ENCODE peak calls at places on chromosomes 3 and 15, in nine cellular contexts. O is breast epithelium; U is osteoblast; R is lower lobe of right lung; L is thyroid gland; P is dorsolateral prefrontal cortex; D is keratinocyte; S is AG04450; X is CD8-positive, alpha-beta T cell. B is an unnamed sample.
A peak's percentile ranks its signal among the peaks of the same experiment; 100 is the strongest.

GRCh38 chr3:43210049-43211027 is 76.0 kb upstream of the SNRK start:
- DNase-seq in O (no peak), U (no peak), R (no peak), L (no peak), P (no peak), D (no peak), S (no peak), X (no peak), B (no peak)

GRCh38 chr3:72299823-72300222 is 514.9 kb upstream of the PROK2 start:
- DNase-seq in O (no peak), U (no peak), R (no peak), L (no peak), P (no peak), D (peak; percentile 5), S (no peak), X (no peak), B (no peak)

GRCh38 chr3:177385186-177385585 is 187.9 kb upstream of the TBL1XR1 start:
- DNase-seq in O (no peak), U (no peak), R (no peak), L (no peak), P (no peak), D (no peak), S (no peak), X (no peak), B (no peak)

GRCh38 chr3:35385271-35385670 is 254.1 kb upstream of the ARPP21 start:
- DNase-seq in O (no peak), U (no peak), R (no peak), L (no peak), P (no peak), D (no peak), S (no peak), X (no peak), B (no peak)

GRCh38 chr15:56207092-56207491 is 36.6 kb downstream of the RFX7 start:
- DNase-seq in O (no peak), U (no peak), R (no peak), L (no peak), P (no peak), D (no peak), S (no peak), X (no peak), B (no peak)

GRCh38 chr15:77851696-77852095 is 219.0 kb upstream of the LINGO1 start:
- DNase-seq in O (no peak), U (no peak), R (peak; percentile 39), L (peak; percentile 86), P (peak; percentile 14), D (no peak), S (no peak), X (no peak), B (peak; percentile 81)

GRCh38 chr3:10983219-10983916 is 9.2 kb upstream of the SLC6A1 start:
- DNase-seq in O (no peak), U (peak; percentile 94), R (no peak), L (peak; percentile 40), P (no peak), D (no peak), S (no peak), X (no peak), B (no peak)

GRCh38 chr15:99291643-99292042 is 40.4 kb downstream of the LRRC28 start:
- DNase-seq in O (no peak), U (no peak), R (no peak), L (no peak), P (no peak), D (no peak), S (no peak), X (no peak), B (no peak)

GRCh38 chr3:184171562-184171961 is 3.1 kb upstream of the AP2M1 start:
- DNase-seq in O (no peak), U (peak; percentile 99), R (no peak), L (no peak), P (no peak), D (no peak), S (no peak), X (no peak), B (no peak)

GRCh38 chr15:68379759-68380290 is 52.1 kb downstream of the ITGA11 start:
- DNase-seq in O (no peak), U (no peak), R (no peak), L (no peak), P (no peak), D (no peak), S (peak; percentile 61), X (no peak), B (no peak)

GRCh38 chr3:81299486-81299885 is 462.0 kb downstream of the GBE1 start:
- DNase-seq in O (no peak), U (no peak), R (no peak), L (no peak), P (no peak), D (no peak), S (no peak), X (no peak), B (no peak)
- H3K27ac ChIP-seq in O (no peak overlapping the region), U (no peak overlapping the region), R (no peak overlapping the region), L (no peak overlapping the region), P (no peak overlapping the region), D (no peak overlapping the region), S (no peak overlapping the region), X (no peak overlapping the region), B (no peak overlapping the region)

DNA sequence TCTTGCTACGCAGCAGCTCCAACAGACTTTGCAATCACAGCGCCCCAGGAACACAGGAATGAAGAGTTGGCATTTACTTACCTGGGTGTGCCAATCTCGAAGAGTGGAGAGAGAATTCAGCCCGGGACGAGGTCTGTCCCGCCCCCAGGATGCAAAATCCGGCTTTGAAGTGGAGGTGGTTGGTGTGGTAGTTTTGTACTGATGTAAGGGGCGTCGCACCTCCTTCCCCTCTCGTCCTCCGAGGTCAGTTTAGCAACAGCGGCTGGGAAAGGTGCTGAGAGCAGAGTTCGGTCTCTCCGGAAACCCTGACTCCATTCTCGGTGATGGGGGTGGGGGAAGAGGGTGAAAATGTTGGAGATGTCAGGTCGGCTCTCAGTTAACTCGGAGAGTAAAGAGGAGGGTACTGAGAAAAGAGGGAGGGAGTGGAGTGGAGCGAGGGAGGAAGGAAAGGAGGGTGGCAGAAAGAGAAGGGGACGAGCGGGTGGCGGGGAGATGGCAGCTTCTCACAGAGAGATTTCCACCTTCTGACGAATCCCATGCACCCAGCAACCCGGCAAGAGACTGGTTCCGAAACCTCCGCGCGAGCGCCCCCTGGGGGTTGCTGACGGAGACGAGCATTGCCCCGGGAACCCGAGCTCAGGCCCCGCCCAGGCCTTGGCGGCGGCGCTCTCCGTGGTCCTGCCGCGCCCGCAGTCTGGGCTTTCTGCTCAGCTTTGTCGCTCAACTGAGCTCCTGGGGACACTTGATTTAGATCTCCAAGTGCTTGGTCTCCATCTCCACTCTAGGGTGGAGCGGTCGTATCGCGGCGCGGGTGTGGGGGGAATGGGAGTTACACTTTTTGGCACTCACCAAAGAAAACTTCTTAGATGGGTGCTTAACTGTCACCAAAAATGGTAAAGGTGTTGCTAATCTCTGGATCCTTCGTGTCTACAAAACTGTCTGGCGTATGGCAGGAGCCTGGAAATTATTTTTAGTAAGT is at the start of gene CPNE4:
- DNase-seq in O (peak; percentile 78), U (peak; percentile 94), R (peak; percentile 87), L (peak; percentile 89), P (peak; percentile 83), D (peak; percentile 28), S (peak; percentile 21), X (peak; percentile 11), B (peak; percentile 88)
- TF ChIP-seq CTCF in O (no peak), U (peak; percentile 86), R (peak; percentile 70), L (peak; percentile 75), P (peak; percentile 88), D (peak; percentile 80), S (peak; percentile 85), X (no peak), B (peak; percentile 62)

GRCh38 chr3:49900491-49901153 is 3.1 kb downstream of the MST1R start:
- DNase-seq in O (peak; percentile 88), U (peak; percentile 99), R (peak; percentile 86), L (peak; percentile 87), P (no peak), D (peak; percentile 99), S (no peak), X (no peak), B (peak; percentile 93)

GRCh38 chr3:49902511-49903345 is 945 bp downstream of the MST1R start:
- DNase-seq in O (no peak), U (peak; percentile 85), R (no peak), L (peak; percentile 5), P (no peak), D (no peak), S (no peak), X (no peak), B (no peak)

GRCh38 chr3:49899815-49900214 is 3.9 kb downstream of the MST1R start:
- DNase-seq in O (no peak), U (peak; percentile 69), R (no peak), L (no peak), P (no peak), D (no peak), S (no peak), X (no peak), B (no peak)

GRCh38 chr3:49903451-49904424 is at the start of gene MST1R:
- DNase-seq in O (peak; percentile 83), U (peak; percentile 90), R (peak; percentile 92), L (peak; percentile 93), P (no peak), D (peak; percentile 91), S (no peak), X (peak; percentile 75), B (peak; percentile 95)

GRCh38 chr3:49901351-49902339 is 2.0 kb downstream of the MST1R start:
- DNase-seq in O (no peak), U (peak; percentile 82), R (no peak), L (no peak), P (no peak), D (no peak), S (no peak), X (no peak), B (no peak)
- H3K27ac ChIP-seq in O (peak overlapping the region; percentile 90), U (no peak overlapping the region), R (peak overlapping the region; percentile 81), L (peak overlapping the region; percentile 68), P (no peak overlapping the region), D (peak overlapping the region; percentile 97), S (no peak overlapping the region), X (no peak overlapping the region), B (peak overlapping the region; percentile 65)

GRCh38 chr3:31559872-31560534 is 27.3 kb downstream of the STT3B start:
- DNase-seq in O (no peak), U (no peak), R (no peak), L (no peak), P (no peak), D (no peak), S (no peak), X (no peak), B (no peak)

GRCh38 chr3:31565288-31565687 is 32.6 kb downstream of the STT3B start:
- DNase-seq in O (no peak), U (no peak), R (no peak), L (no peak), P (no peak), D (no peak), S (no peak), X (no peak), B (no peak)

GRCh38 chr3:31567036-31567435 is 34.3 kb downstream of the STT3B start:
- DNase-seq in O (no peak), U (no peak), R (no peak), L (no peak), P (no peak), D (no peak), S (no peak), X (no peak), B (no peak)

GRCh38 chr3:31561891-31562290 is 29.2 kb downstream of the STT3B start:
- DNase-seq in O (no peak), U (no peak), R (no peak), L (no peak), P (no peak), D (no peak), S (no peak), X (no peak), B (peak; percentile 54)

DNA sequence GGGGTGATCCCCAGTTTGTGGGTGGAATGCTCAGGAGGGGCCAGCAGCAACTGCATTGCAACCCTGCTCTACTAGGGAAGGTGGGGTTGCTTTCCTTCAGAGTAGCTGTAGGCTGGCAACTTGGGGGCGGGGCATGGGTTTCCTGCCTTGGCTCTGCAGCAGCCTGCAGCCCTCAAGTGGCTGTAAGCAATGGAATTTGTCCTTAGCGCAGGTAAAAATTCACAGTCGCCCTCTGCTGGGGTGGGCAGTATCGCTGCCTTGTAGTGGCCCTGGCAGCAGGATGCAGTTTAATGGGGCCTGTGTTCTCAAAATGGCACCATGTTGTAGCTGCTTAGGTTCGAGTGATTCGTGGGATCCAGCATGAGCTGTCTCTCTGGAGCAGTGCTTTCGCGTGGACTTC is 29.8 kb downstream of the STT3B start:
- DNase-seq in O (no peak), U (no peak), R (peak; percentile 53), L (no peak), P (no peak), D (no peak), S (no peak), X (peak; percentile 27), B (no peak)
- TF ChIP-seq CTCF in O (no peak), U (no peak), R (no peak), L (no peak), P (no peak), D (peak; percentile 23), S (no peak), X (no peak), B (no peak)

B was measured in kidney.